ENCODE peak calls at places on chromosomes 3 and 15, in five cellular contexts. One of them, this sample, is unnamed.

GRCh38 chr3:141307351-141308059 is 60.8 kb upstream of the ZBTB38 start:
- DNase-seq in A549: no peak
- DNase-seq in SW480: no peak
- DNase-seq in kidney tubule cell: no peak
- DNase-seq in activated B cell treated with CpG ODN at 0.5 μM for 24 hours: no peak
- DNase-seq in this sample: no peak

GRCh38 chr15:99228120-99228770 is 21.1 kb downstream of the TTC23 start:
- DNase-seq in SW480: no peak
- DNase-seq in activated B cell treated with CpG ODN at 0.5 μM for 24 hours: no peak
- DNase-seq in A549: no peak
- DNase-seq in kidney tubule cell: no peak
- DNase-seq in this sample: no peak

GRCh38 chr3:127608362-127608718 is 10.1 kb downstream of the MCM2 start:
- DNase-seq in SW480: no peak
- DNase-seq in activated B cell treated with CpG ODN at 0.5 μM for 24 hours: no peak
- DNase-seq in kidney tubule cell: no peak
- DNase-seq in A549: no peak
- DNase-seq in this sample: no peak

GRCh38 chr15:41377978-41378377 is 24.3 kb downstream of the NDUFAF1 start:
- DNase-seq in kidney tubule cell: peak; percentile 40
- DNase-seq in A549: no peak
- DNase-seq in activated B cell treated with CpG ODN at 0.5 μM for 24 hours: no peak
- DNase-seq in SW480: peak; percentile 7
- DNase-seq in this sample: no peak

GRCh38 chr3:5231536-5231935 is 44.0 kb downstream of the EDEM1 start:
- DNase-seq in A549: no peak
- DNase-seq in SW480: no peak
- DNase-seq in kidney tubule cell: no peak
- DNase-seq in activated B cell treated with CpG ODN at 0.5 μM for 24 hours: no peak
- DNase-seq in this sample: no peak

GRCh38 chr3:172029425-172030128 is 9.8 kb upstream of the FNDC3B start:
- DNase-seq in kidney tubule cell: no peak
- DNase-seq in activated B cell treated with CpG ODN at 0.5 μM for 24 hours: no peak
- DNase-seq in A549: no peak
- DNase-seq in SW480: no peak
- DNase-seq in this sample: no peak

GRCh38 chr3:194265505-194265892 is 85.6 kb downstream of the CPN2 start:
- DNase-seq in SW480: no peak
- DNase-seq in kidney tubule cell: peak; percentile 52
- DNase-seq in activated B cell treated with CpG ODN at 0.5 μM for 24 hours: no peak
- DNase-seq in A549: no peak
- DNase-seq in this sample: peak; percentile 38

GRCh38 chr3:35677797-35678196 is 38.5 kb downstream of the ARPP21 start:
- DNase-seq in activated B cell treated with CpG ODN at 0.5 μM for 24 hours: no peak
- DNase-seq in kidney tubule cell: no peak
- DNase-seq in SW480: no peak
- DNase-seq in A549: no peak
- DNase-seq in this sample: no peak

GRCh38 chr15:29734917-29735572 is 87.2 kb downstream of the TJP1 start:
- DNase-seq in SW480: peak; percentile 8
- DNase-seq in activated B cell treated with CpG ODN at 0.5 μM for 24 hours: no peak
- DNase-seq in kidney tubule cell: peak; percentile 97
- DNase-seq in A549: peak; percentile 92
- DNase-seq in this sample: no peak

GRCh38 chr15:70669966-70670658 is 93.2 kb downstream of the UACA start:
- DNase-seq in activated B cell treated with CpG ODN at 0.5 μM for 24 hours: no peak
- DNase-seq in kidney tubule cell: no peak
- DNase-seq in SW480: no peak
- DNase-seq in A549: no peak
- DNase-seq in this sample: no peak

GRCh38 chr3:146823622-146824021 is 218.5 kb upstream of the PLSCR5 start:
- DNase-seq in SW480: no peak
- DNase-seq in kidney tubule cell: no peak
- DNase-seq in activated B cell treated with CpG ODN at 0.5 μM for 24 hours: no peak
- DNase-seq in A549: no peak
- DNase-seq in this sample: no peak

GRCh38 chr3:50542177-50543034 is 25.1 kb downstream of the C3orf18 start:
- DNase-seq in activated B cell treated with CpG ODN at 0.5 μM for 24 hours: peak; percentile 54
- DNase-seq in SW480: peak; percentile 50
- DNase-seq in A549: peak; percentile 42
- DNase-seq in kidney tubule cell: peak; percentile 69
- DNase-seq in this sample: no peak

GRCh38 chr15:63923993-63924950 is 90.5 kb upstream of the HERC1 start:
- DNase-seq in kidney tubule cell: no peak
- DNase-seq in SW480: no peak
- DNase-seq in A549: no peak
- DNase-seq in activated B cell treated with CpG ODN at 0.5 μM for 24 hours: no peak
- DNase-seq in this sample: no peak

GRCh38 chr3:58034738-58035511 is 26.7 kb downstream of the FLNB start:
- DNase-seq in SW480: peak; percentile 66
- DNase-seq in activated B cell treated with CpG ODN at 0.5 μM for 24 hours: no peak
- DNase-seq in kidney tubule cell: no peak
- DNase-seq in A549: no peak
- DNase-seq in this sample: no peak

GRCh38 chr3:60101628-60102027 is 1051.8 kb upstream of the CFAP20DC start:
- DNase-seq in kidney tubule cell: no peak
- DNase-seq in SW480: no peak
- DNase-seq in A549: no peak
- DNase-seq in activated B cell treated with CpG ODN at 0.5 μM for 24 hours: no peak
- DNase-seq in this sample: no peak

GRCh38 chr3:184379375-184380209 is at the start of gene CHRD:
- DNase-seq in A549: no peak
- DNase-seq in SW480: no peak
- DNase-seq in activated B cell treated with CpG ODN at 0.5 μM for 24 hours: no peak
- DNase-seq in kidney tubule cell: no peak
- DNase-seq in this sample: no peak